ENCODE peak calls at places on chromosomes 4 and X, in nine cellular contexts. C is fibroblast of pulmonary artery, N is coronary artery, O is Calu3, Y is fibroblast of mammary gland, U is GM23338, W is adrenal gland, V is tibial artery, X is BJ. F is an unnamed sample.

GRCh38 chr4:76692761-76693160 is 205.2 kb downstream of the SOWAHB start:
- DNase-seq in C (no peak), N (no peak), O (no peak), Y (no peak), U (no peak), W (no peak), V (no peak), X (no peak), F (no peak)

GRCh38 chrX:70427360-70427759 is 4.2 kb downstream of the GDPD2 start:
- DNase-seq in C (no peak), N (no peak), O (no peak), Y (no peak), U (no peak), W (no peak), V (no peak), X (no peak), F (no peak)

GRCh38 chr4:10625130-10625529 is 59.4 kb downstream of the CLNK start:
- DNase-seq in C (no peak), N (no peak), O (no peak), Y (no peak), U (no peak), W (no peak), V (no peak), X (no peak), F (peak; percentile 25)

GRCh38 chr4:42519803-42520417 is 122.6 kb downstream of the SHISA3 start:
- DNase-seq in C (peak; percentile 77), N (no peak), O (peak; percentile 57), Y (peak; percentile 53), U (peak; percentile 73), W (peak; percentile 51), V (peak; percentile 30), X (no peak), F (peak; percentile 66)

GRCh38 chr4:86306816-86307215 is 53.0 kb downstream of the MAPK10 start:
- DNase-seq in C (peak; percentile 36), N (no peak), O (no peak), Y (peak; percentile 85), U (no peak), W (no peak), V (no peak), X (peak; percentile 57), F (no peak)

GRCh38 chr4:86452323-86452995 is 92.6 kb upstream of the MAPK10 start:
- DNase-seq in C (peak; percentile 69), N (no peak), O (no peak), Y (peak; percentile 46), U (no peak), W (no peak), V (no peak), X (no peak), F (no peak)

GRCh38 chrX:145506225-145506624 is 258.9 kb downstream of the SPANXN1 start:
- DNase-seq in C (no peak), N (no peak), O (no peak), Y (no peak), U (no peak), W (no peak), V (no peak), X (no peak), F (no peak)

GRCh38 chr4:168825975-168826374 is 184.1 kb downstream of the CBR4 start:
- DNase-seq in C (no peak), N (no peak), O (no peak), Y (peak; percentile 67), U (no peak), W (no peak), V (no peak), X (no peak), F (no peak)

GRCh38 chr4:147285751-147286150 is 195.1 kb upstream of the EDNRA start:
- DNase-seq in C (peak; percentile 21), N (no peak), O (no peak), Y (peak; percentile 39), U (no peak), W (no peak), V (no peak), X (no peak), F (no peak)

GRCh38 chr4:88792821-88793220 is 95.2 kb upstream of the NAP1L5 start:
- DNase-seq in C (no peak), N (no peak), O (no peak), Y (peak; percentile 45), U (peak; percentile 48), W (no peak), V (no peak), X (no peak), F (no peak)

GRCh38 chr4:82988323-82988832 is 22.2 kb downstream of the LIN54 start:
- DNase-seq in C (peak; percentile 46), N (no peak), O (no peak), Y (peak; percentile 75), U (no peak), W (no peak), V (no peak), X (peak; percentile 86), F (no peak)

GRCh38 chr4:126582737-126583136 is 1050.0 kb upstream of the INTU start:
- DNase-seq in C (peak; percentile 25), N (no peak), O (no peak), Y (peak; percentile 6), U (peak; percentile 37), W (no peak), V (no peak), X (no peak), F (no peak)

GRCh38 chr4:126583509-126583908 is 1049.2 kb upstream of the INTU start:
- DNase-seq in C (peak; percentile 52), N (no peak), O (no peak), Y (peak; percentile 30), U (peak; percentile 64), W (no peak), V (no peak), X (no peak), F (no peak)
- TF ChIP-seq CTCF in C (peak; percentile 60), N (no peak), O (no peak), Y (peak; percentile 49), U (peak; percentile 81), W (no peak), V (no peak), X (peak; percentile 47), F (no peak)

DNA sequence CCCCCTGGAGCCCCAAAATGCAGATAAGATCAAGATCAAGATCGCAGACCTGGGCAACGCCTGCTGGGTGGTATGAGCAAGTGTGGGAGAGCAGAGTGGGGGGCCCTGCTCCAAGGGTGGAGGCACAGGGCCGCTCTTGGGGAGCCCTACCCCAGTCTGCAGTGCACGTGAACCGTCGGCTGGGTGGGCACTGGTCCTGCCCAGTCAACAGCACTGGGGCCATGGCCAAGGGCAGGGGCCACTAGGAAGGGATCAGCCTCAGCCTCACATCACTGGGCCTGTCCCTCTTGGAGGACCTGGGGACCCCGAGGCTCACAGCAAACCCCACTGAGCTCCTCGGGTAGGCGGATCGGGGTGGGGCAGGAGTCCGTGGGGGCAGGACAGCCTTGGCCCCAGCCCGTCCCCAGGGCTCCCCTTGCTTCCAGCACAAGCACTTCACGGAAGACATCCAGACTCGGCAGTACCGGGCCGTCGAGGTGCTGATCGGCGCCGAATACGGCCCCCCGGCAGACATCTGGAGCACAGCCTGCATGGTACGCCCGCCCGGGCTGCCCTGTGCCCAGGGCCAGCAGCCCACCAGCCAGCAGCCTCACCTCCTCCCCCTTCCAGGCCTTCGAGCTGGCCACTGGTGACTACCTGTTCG is 3.6 kb downstream of the SRPK3 start:
- DNase-seq in C (no peak), N (no peak), O (no peak), Y (no peak), U (no peak), W (no peak), V (no peak), X (no peak), F (no peak)
- TF ChIP-seq CTCF in C (no peak), N (no peak), O (no peak), Y (no peak), U (no peak), W (no peak), V (no peak), X (no peak), F (no peak)

GRCh38 chr4:2418652-2419571 is at the start of gene CFAP99:
- DNase-seq in C (peak; percentile 95), N (peak; percentile 97), O (peak; percentile 92), Y (peak; percentile 88), U (peak; percentile 97), W (peak; percentile 98), V (peak; percentile 96), X (peak; percentile 43), F (peak; percentile 99)
- TF ChIP-seq CTCF in C (peak; percentile 6), N (no peak), O (no peak), Y (no peak), U (peak; percentile 30), W (no peak), V (no peak), X (peak; percentile 26), F (peak; percentile 13)

DNA sequence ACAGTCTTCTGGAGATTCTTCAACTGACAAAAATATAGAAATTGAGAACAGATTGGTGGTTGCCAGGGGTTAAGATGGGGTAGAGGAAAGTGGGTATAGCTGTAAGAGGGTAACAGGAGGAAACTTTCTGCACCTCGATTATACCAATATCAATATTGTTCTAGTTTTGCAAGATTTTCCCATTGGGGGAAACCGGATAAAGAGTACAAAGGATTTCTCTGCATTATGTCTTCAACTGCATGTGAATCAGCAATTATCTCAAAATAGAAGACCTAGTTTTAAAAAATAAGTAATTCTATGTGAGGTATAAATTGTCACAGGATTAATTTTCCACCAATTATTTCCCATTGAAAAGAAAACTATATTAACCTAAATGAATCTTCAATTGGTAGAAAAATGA is 65.7 kb downstream of the LRBA start:
- DNase-seq in C (no peak), N (no peak), O (no peak), Y (no peak), U (no peak), W (no peak), V (no peak), X (no peak), F (no peak)
- TF ChIP-seq CTCF in C (no peak), N (no peak), O (no peak), Y (no peak), U (no peak), W (no peak), V (no peak), X (no peak), F (no peak)

DNA sequence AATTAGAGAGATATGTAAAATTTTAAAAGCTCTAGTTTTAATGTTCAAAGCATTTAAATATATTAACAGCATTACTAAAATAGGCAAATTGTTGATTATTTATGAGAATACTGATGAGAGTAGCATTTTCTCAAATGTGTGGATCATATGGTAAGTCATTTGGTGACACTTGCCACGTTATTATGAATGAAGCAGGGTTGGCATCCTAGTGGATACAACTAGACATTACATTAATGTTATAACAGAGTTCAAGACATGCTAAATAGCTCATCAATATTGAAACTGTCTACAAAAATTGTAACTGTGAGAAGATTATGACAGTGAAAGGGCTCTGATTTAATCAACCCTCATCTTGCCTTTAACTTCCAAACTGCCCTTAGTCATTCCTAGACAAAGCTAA is 171.1 kb downstream of the PDGFC start:
- DNase-seq in C (no peak), N (no peak), O (no peak), Y (no peak), U (no peak), W (no peak), V (no peak), X (no peak), F (no peak)
- TF ChIP-seq CTCF in C (no peak), N (no peak), O (no peak), Y (no peak), U (no peak), W (no peak), V (no peak), X (no peak), F (no peak)

F was measured in body of pancreas.